ENCODE peak calls at places on chromosome 1, in eight cellular contexts. Z is Karpas-422, C is IMR-90, Q is left ventricle myocardium inferior, A is ovary, I is mesenchymal stem cell, B is A549, S is lower lobe of right lung. N is an unnamed sample.

GRCh38 chr1:54013393-54014008 is 4.5 kb downstream of the LDLRAD1 start:
- DNase-seq in I (no peak), A (no peak), S (no peak), Z (no peak), B (no peak), C (no peak), Q (no peak), N (no peak)

GRCh38 chr1:172320723-172321122 is 99.8 kb upstream of the C1orf105 start:
- DNase-seq in C (peak; percentile 64), A (no peak), Q (no peak), S (no peak), B (no peak), Z (no peak), I (peak; percentile 79), N (no peak)

GRCh38 chr1:4531842-4532241 is 122.6 kb upstream of the AJAP1 start:
- DNase-seq in Q (no peak), S (no peak), B (no peak), I (no peak), C (no peak), A (no peak), Z (no peak), N (no peak)

GRCh38 chr1:79193211-79194079 is 186.9 kb upstream of the ADGRL4 start:
- DNase-seq in C (peak; percentile 74), I (peak; percentile 43), Z (no peak), A (no peak), Q (no peak), B (peak; percentile 0), S (no peak), N (no peak)

GRCh38 chr1:47481936-47482335 is 44.1 kb downstream of the FOXD2 start:
- DNase-seq in I (no peak), A (no peak), Q (no peak), S (no peak), C (no peak), B (no peak), Z (no peak), N (no peak)

GRCh38 chr1:48955774-48956173 is 179.1 kb upstream of the BEND5 start:
- DNase-seq in C (no peak), A (no peak), Q (no peak), S (no peak), I (no peak), B (no peak), Z (no peak), N (no peak)

GRCh38 chr1:222948079-222948478 is 133.2 kb downstream of the DISP1 start:
- DNase-seq in I (no peak), B (no peak), A (no peak), C (peak; percentile 9), Q (no peak), S (no peak), Z (no peak), N (no peak)

GRCh38 chr1:18575620-18576019 is 55.0 kb upstream of the PAX7 start:
- DNase-seq in C (peak; percentile 8), A (no peak), I (peak; percentile 29), S (peak; percentile 79), Q (peak; percentile 61), Z (peak; percentile 85), B (peak; percentile 13), N (peak; percentile 85)

GRCh38 chr1:67816096-67816493 is 17.2 kb downstream of the GNG12 start:
- DNase-seq in C (no peak), B (no peak), A (no peak), I (no peak), Z (no peak), S (no peak), Q (no peak), N (no peak)

GRCh38 chr1:187646536-187647128 is 817.9 kb downstream of the PLA2G4A start:
- DNase-seq in B (no peak), I (no peak), C (peak; percentile 3), A (no peak), S (no peak), Q (no peak), Z (no peak), N (no peak)

GRCh38 chr1:41804176-41804575 is 114.5 kb downstream of the HIVEP3 start:
- DNase-seq in I (no peak), Q (no peak), S (no peak), A (no peak), C (no peak), Z (no peak), B (no peak), N (no peak)

GRCh38 chr1:24110642-24111263 is 1.2 kb downstream of the MYOM3 start:
- DNase-seq in I (no peak), S (peak; percentile 41), Q (peak; percentile 84), A (peak; percentile 57), C (no peak), Z (no peak), B (no peak), N (no peak)

GRCh38 chr1:150162862-150163706 is 13.4 kb downstream of the PLEKHO1 start:
- DNase-seq in B (no peak), Q (peak; percentile 83), S (peak; percentile 90), C (peak; percentile 100), A (peak; percentile 89), I (peak; percentile 100), Z (no peak), N (peak; percentile 91)

GRCh38 chr1:58570817-58571216 is 6.2 kb downstream of the TACSTD2 start:
- DNase-seq in Z (no peak), S (no peak), A (no peak), C (no peak), B (no peak), Q (no peak), I (no peak), N (no peak)

DNA sequence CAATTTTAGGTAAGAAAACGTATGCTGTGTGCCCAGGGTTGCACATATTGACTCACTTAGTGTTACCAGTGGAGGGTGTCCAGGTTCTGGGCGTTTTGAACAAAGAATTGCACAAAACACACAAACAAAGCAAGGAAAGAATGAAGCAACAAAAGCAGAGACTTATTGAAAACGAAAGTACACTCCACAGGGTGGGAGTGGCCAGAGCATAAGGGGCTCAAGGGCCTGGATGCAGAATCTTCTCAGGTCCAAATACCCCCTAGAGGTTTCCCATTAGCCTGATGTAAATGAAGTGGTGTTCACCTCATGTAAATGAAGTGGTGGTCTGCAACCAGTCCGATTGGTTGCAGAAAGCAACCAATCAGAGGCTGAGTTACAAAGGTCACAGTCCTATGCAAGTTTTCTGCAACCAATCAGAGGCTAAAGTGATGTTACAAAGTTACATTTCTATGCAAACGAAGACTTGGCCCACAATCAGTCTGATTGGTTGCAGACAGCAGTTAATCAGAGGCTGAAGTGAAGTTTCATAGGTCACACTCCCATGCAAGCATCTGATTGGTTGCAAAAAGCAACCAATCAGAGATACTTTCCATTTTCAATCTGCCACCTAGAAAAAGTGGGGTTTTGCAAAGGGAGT is 228.3 kb downstream of the ST6GALNAC3 start:
- DNase-seq in C (peak; percentile 1), I (no peak), B (no peak), Z (peak; percentile 58), A (no peak), Q (no peak), S (no peak), N (no peak)
- H3K4me3 ChIP-seq in C (no peak overlapping the region), I (peak overlapping the region; percentile 32), B (no peak overlapping the region), Z (peak overlapping the region; percentile 29), A (no peak overlapping the region), Q (no peak overlapping the region), S (no peak overlapping the region), N (no peak overlapping the region)

GRCh38 chr1:15409400-15410222 is at the start of gene EFHD2:
- DNase-seq in Q (peak; percentile 85), A (peak; percentile 88), C (peak; percentile 71), S (peak; percentile 93), I (peak; percentile 94), Z (peak; percentile 94), B (peak; percentile 79), N (peak; percentile 98)

GRCh38 chr1:15411593-15412487 is 2.2 kb downstream of the EFHD2 start:
- DNase-seq in S (peak; percentile 83), B (no peak), A (no peak), Q (peak; percentile 56), I (peak; percentile 78), Z (peak; percentile 76), C (peak; percentile 47), N (peak; percentile 81)

GRCh38 chr1:15410223-15410883 is 665 bp downstream of the EFHD2 start:
- DNase-seq in B (no peak), I (no peak), S (no peak), Q (no peak), C (no peak), Z (peak; percentile 73), A (no peak), N (peak; percentile 86)

GRCh38 chr1:15412488-15412800 is 2.8 kb downstream of the EFHD2 start:
- DNase-seq in C (no peak), Q (no peak), A (no peak), B (no peak), S (no peak), Z (no peak), I (no peak), N (no peak)

GRCh38 chr1:15410884-15411245 is 1.2 kb downstream of the EFHD2 start:
- DNase-seq in S (no peak), Z (no peak), C (no peak), B (no peak), Q (no peak), A (no peak), I (no peak), N (no peak)
- H3K27ac ChIP-seq in S (peak overlapping the region; percentile 84), Z (peak overlapping the region; percentile 51), C (peak overlapping the region; percentile 14), B (peak overlapping the region; percentile 97), Q (peak overlapping the region; percentile 78), A (no peak overlapping the region), I (no peak overlapping the region), N (peak overlapping the region; percentile 39)

DNA sequence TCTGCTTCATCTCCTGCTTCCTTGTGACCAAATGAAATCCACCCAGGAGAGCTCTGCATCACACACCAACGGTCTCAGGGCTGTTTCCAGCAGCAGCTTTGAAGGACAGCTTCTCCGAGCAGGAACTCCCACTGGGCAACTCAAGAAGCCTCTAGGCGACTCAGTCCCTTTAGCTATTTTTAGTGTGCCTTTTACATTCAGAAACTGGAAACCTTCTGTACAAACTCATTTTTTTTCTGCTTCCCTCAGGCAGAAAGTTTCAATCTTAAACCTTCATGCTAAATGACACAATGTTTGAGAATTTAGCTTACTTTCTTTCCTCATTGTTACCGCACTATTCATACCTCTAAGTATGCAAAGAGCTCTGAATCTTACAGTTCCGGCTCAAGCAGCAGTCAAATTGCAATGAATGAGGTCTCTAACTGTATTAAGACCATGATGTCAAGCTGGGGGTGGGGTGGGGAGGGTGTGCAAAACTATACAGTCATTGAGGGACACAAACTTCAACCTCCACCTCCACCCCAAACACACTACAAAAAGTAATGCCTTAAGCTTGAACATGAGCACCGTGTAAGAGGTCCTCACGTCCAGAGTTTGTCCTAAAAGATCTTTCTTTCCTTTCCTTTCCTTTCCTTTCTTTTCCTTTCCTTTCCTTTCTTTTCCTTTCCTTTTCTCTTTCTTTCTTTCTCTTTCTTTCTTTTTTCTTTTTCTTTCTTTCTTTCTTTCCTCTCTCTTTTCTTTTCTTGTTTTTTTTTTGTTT is 16.4 kb upstream of the TARBP1 start:
- DNase-seq in A (no peak), Q (no peak), Z (peak; percentile 85), S (no peak), I (peak; percentile 90), B (no peak), C (peak; percentile 94), N (no peak)
- H3K4me3 ChIP-seq in A (no peak overlapping the region), Q (no peak overlapping the region), Z (peak overlapping the region; percentile 33), S (no peak overlapping the region), I (peak overlapping the region; percentile 8), B (no peak overlapping the region), C (peak overlapping the region; percentile 8), N (no peak overlapping the region)

DNA sequence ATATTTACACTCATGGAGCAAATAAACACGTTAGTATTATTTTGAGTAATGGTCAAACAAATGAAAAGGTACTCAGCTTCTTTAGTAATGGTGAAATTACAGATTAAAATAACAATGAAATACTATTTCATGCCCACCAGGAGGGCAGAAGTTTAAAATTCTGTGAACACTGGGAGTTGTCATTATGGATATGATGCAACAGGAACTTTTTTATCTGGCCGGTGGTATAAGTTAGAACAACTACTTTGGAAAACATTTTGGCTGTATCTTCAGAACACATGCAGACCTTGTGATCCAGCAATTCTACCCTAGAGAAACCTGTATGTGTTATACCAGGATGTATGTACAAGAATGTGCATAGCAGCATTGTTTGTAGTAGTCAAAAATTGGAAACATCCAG is 23.2 kb upstream of the PPP1R8 start:
- DNase-seq in Z (no peak), I (no peak), S (no peak), A (no peak), C (no peak), B (no peak), Q (no peak), N (no peak)
- H3K27ac ChIP-seq in Z (no peak overlapping the region), I (no peak overlapping the region), S (no peak overlapping the region), A (no peak overlapping the region), C (no peak overlapping the region), B (no peak overlapping the region), Q (no peak overlapping the region), N (no peak overlapping the region)